ENCODE peak calls at places on chromosome 12, in four cellular contexts. E is K562, Z is tibial nerve, Q is A549. P is an unnamed sample.

GRCh38 chr12:93813972-93814821 is 137.0 kb downstream of the CRADD start:
- DNase-seq in Q (no peak), E (no peak), Z (peak), P (no peak)

GRCh38 chr12:64669270-64669842 is 59.1 kb downstream of the RASSF3 start:
- DNase-seq in Q (no peak), E (no peak), Z (no peak), P (peak)

GRCh38 chr12:124916370-124917134 is 2.1 kb upstream of the UBC start:
- DNase-seq in Q (no peak), Z (peak), E (peak), P (peak)

GRCh38 chr12:133081408-133081806 is 684 bp downstream of the ZNF140 start:
- DNase-seq in Z (no peak), E (no peak), Q (no peak), P (peak)

GRCh38 chr12:115044073-115044472 is 360.1 kb upstream of the TBX3 start:
- DNase-seq in Q (no peak), Z (no peak), E (no peak), P (no peak)

GRCh38 chr12:7113389-7113871 is 4.4 kb upstream of the C1RL start:
- DNase-seq in Q (peak), E (peak), Z (no peak), P (no peak)

GRCh38 chr12:128267651-128268347 is 829 bp downstream of the TMEM132C start:
- DNase-seq in Z (no peak), E (no peak), Q (no peak), P (no peak)

GRCh38 chr12:53195516-53196420 is 11.3 kb downstream of the ITGB7 start:
- DNase-seq in E (no peak), Z (no peak), Q (no peak), P (no peak)

GRCh38 chr12:121436706-121437105 is 36.8 kb downstream of the RNF34 start:
- DNase-seq in Q (no peak), Z (no peak), E (no peak), P (no peak)

DNA sequence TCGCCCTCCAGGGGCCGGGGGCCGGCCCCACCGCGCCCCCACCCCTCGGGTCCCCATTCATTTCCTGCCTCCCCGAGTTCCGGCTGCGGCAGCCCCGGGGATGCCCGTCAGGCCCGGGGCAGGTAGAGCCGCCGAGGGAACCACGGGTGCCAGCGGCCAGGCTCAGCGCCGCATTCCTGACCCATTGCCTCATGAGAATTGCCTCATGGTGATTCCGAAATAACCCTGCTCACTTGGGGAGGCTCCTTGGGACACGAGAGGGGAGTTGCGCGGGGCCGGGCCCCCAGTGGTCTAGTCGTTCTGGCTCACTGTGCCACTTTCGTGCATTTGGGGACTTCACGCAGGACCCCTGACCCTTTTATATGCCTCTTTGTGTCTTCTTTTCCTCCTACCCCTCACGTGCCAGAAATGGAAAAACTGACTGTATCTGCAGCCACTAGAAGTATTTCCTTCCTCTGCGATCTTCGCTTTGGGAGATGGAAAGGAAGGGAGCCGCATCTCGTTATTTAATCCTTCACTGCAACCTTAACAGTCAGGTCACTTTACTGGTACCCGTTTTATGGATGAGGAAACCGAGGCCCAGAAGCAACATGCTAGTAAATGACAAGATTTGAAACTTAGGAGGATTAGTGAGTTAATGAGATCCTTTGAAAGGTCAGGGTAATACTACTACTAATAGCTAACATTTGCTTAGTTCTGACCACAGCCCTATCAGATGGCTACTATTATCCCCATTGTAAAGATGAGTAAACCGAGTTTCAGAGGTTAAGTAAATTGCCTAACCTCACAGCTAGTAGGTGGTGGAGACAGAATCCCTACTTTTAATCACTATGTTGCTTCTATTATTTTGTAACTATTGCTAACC is 754 bp downstream of the PTPN11 start:
- DNase-seq in Q (peak), E (no peak), Z (peak), P (peak)
- TF ChIP-seq CTCF in Q (peak), E (no peak), Z (no peak), P (no peak)

DNA sequence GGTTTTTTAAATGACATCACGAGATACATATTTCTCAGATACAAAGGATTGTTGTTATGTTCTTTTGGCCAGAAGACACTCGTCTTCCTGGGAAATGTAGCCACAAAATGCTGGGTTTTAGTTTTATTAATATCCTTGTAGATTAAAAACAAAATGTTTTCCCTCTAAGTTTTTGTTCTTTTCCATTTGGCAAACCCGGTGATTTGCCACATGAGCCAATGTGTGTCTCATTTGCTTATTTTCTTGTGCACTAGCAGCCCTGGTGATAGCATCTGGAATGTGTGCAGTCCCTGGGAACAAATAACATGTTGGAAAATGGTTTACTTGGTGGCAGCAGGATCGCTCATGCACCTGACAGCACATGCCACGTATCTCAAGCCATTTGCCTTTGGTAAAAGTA is 61.0 kb downstream of the HMGA2 start:
- DNase-seq in Z (no peak), Q (no peak), E (no peak), P (no peak)
- TF ChIP-seq EP300 in Z (no peak), Q (no peak), E (no peak), P (no peak)

DNA sequence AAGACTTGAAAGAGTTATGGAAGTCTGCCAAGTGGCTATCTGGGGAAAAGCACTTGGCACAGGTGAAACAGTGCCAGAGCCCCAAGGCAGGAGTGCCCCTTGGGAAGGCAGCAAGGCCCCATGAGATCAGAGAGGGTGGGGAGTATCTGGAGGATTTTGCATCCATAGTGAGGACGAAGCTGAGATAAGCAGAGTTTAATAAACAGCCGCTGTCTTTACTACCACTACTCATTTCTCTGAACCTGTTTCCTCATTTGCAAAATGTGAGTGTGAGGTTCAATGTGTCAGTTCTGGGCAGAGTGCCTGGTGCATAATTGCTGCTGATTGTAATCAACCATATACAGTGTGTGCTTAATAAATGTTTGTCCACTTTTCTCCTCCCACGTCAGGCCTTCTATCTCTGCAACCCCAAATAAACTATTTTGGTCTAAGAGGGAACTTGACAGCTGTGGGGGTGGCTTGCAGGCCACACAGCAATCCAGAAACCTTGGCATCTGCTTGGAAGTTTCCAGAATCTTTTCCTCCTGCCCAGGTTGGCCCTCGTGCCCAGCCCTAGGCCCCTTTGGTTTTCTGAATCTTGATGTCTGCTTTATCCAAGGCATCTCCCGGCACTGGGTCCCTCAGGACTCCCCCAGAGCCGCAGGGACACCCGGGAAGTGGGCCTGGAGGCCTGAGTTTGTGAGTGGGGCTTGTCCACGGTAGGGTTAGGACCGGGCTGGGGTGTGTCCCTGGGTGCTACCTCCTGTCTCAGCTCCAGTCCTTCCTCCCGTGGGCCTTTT is 4.5 kb downstream of the ABCB9 start:
- DNase-seq in Q (no peak), Z (no peak), E (no peak), P (no peak)
- TF ChIP-seq POLR2A in Q (no peak), Z (no peak), E (no peak), P (no peak)

GRCh38 chr12:105321125-105321524 is 9.4 kb upstream of the C12orf75 start:
- DNase-seq in E (no peak), Q (no peak), Z (no peak), P (no peak)
- TF ChIP-seq CTCF in E (no peak), Q (no peak), Z (no peak), P (no peak)

DNA sequence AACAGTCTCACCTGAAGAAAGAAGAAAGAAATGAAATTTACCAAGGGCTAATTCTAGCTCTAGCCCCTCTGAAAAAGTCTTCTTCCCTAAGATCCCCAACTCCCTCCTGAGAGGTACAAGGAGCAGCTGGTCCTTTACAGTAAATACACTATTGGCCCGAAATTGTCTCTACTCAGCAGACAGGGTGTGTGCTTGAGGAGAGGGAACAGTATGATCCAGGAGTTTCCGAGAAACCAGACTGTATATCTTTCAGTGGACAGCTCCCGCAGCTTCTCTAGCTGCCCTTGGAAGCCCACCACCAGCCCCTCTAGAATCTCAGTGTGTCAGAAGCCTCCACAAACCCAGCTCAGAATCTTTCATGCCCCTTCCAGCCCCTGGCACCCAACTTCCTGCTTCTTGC is 8.1 kb downstream of the GPR84 start:
- DNase-seq in E (no peak), Z (no peak), Q (no peak), P (no peak)
- TF ChIP-seq EP300 in E (no peak), Z (no peak), Q (no peak), P (no peak)

GRCh38 chr12:68932701-68933563 is at the start of gene CPM:
- DNase-seq in Z (no peak), E (peak), Q (peak), P (peak)
- TF ChIP-seq POLR2A in Z (peak), E (no peak), Q (peak), P (peak)

P was measured in upper lobe of left lung.